ENCODE peak calls at places on chromosomes 1 and 21, in five cellular contexts. U is A549, X is K562, J is HepG2, T is GM12878. P is an unnamed sample.

GRCh38 chr1:63916485-63917360 is 142.9 kb downstream of the ROR1 start:
- DNase-seq in U (no peak), T (no peak), J (no peak), X (no peak), P (no peak)

GRCh38 chr1:229127301-229127700 is 143.6 kb upstream of the RAB4A start:
- DNase-seq in T (no peak), J (no peak), X (no peak), U (no peak), P (no peak)

GRCh38 chr1:160709715-160710114 is 1.9 kb downstream of the CD48 start:
- DNase-seq in T (no peak), X (no peak), U (no peak), J (no peak), P (no peak)

GRCh38 chr1:241167121-241167619 is 189.8 kb downstream of the RGS7 start:
- DNase-seq in X (no peak), T (no peak), J (no peak), U (peak; percentile 6), P (no peak)

GRCh38 chr1:227766653-227767277 is 31.5 kb downstream of the SNAP47 start:
- DNase-seq in U (no peak), X (no peak), T (no peak), J (no peak), P (no peak)

GRCh38 chr1:63592536-63593302 is 492 bp upstream of the PGM1 start:
- DNase-seq in J (peak; percentile 66), T (peak; percentile 20), U (no peak), X (no peak), P (no peak)

GRCh38 chr1:182875889-182876288 is 36.7 kb downstream of the DHX9 start:
- DNase-seq in T (no peak), U (no peak), X (no peak), J (no peak), P (no peak)

GRCh38 chr1:80893140-80893539 is 907.6 kb upstream of the ADGRL2 start:
- DNase-seq in U (no peak), T (no peak), X (no peak), J (no peak), P (no peak)

GRCh38 chr1:12594966-12595838 is 22.8 kb downstream of the DHRS3 start:
- DNase-seq in U (peak; percentile 80), X (no peak), T (no peak), J (no peak), P (peak; percentile 82)

GRCh38 chr21:39224930-39225329 is 41.7 kb upstream of the PSMG1 start:
- DNase-seq in X (no peak), U (no peak), J (no peak), T (no peak), P (no peak)

GRCh38 chr1:109197163-109198042 is 16.3 kb upstream of the SARS1 start:
- DNase-seq in U (peak; percentile 85), T (no peak), X (peak; percentile 81), J (peak; percentile 82), P (no peak)

GRCh38 chr1:36836196-36836883 is 198.0 kb downstream of the GRIK3 start:
- DNase-seq in X (no peak), J (no peak), T (no peak), U (no peak), P (no peak)

GRCh38 chr1:167916766-167917511 is 3.0 kb upstream of the ADCY10 start:
- DNase-seq in J (peak; percentile 92), X (no peak), T (no peak), U (no peak), P (no peak)

GRCh38 chr1:75618382-75618781 is 7.5 kb upstream of the SLC44A5 start:
- DNase-seq in X (no peak), J (no peak), T (no peak), U (no peak), P (no peak)

GRCh38 chr1:7386226-7387052 is 384.7 kb upstream of the VAMP3 start:
- DNase-seq in J (no peak), U (no peak), X (no peak), T (no peak), P (peak; percentile 26)

GRCh38 chr21:41369105-41369914 is 7.5 kb downstream of the MX2 start:
- DNase-seq in X (no peak), T (peak; percentile 42), J (peak; percentile 40), U (no peak), P (peak; percentile 80)

GRCh38 chr1:90616395-90616794 is 100.7 kb downstream of the BARHL2 start:
- DNase-seq in X (peak; percentile 22), U (peak; percentile 31), J (peak; percentile 14), T (no peak), P (peak; percentile 25)

GRCh38 chr1:96845464-96845863 is 123.9 kb downstream of the PTBP2 start:
- DNase-seq in X (peak; percentile 55), J (peak; percentile 15), U (peak; percentile 36), T (no peak), P (peak; percentile 33)

GRCh38 chr1:89942825-89943658 is 51.9 kb upstream of the ZNF326 start:
- DNase-seq in X (no peak), T (no peak), J (peak; percentile 96), U (peak; percentile 93), P (no peak)

GRCh38 chr1:1199141-1199960 is 7.0 kb downstream of the TNFRSF18 start:
- DNase-seq in X (peak; percentile 34), U (no peak), J (no peak), T (no peak), P (peak; percentile 48)

GRCh38 chr1:42844592-42845140 is 1.7 kb upstream of the ZNF691 start:
- DNase-seq in U (no peak), T (no peak), J (no peak), X (no peak), P (no peak)

GRCh38 chr1:231162970-231163830 is 1.3 kb downstream of the TRIM67 start:
- DNase-seq in X (no peak), T (no peak), J (no peak), U (no peak), P (no peak)

GRCh38 chr1:206500046-206500445 is 7.3 kb upstream of the RASSF5 start:
- DNase-seq in X (no peak), T (no peak), J (no peak), U (no peak), P (no peak)

GRCh38 chr1:2290171-2290578 is 62.1 kb downstream of the SKI start:
- DNase-seq in T (no peak), X (peak; percentile 44), J (no peak), U (no peak), P (no peak)

GRCh38 chr1:13723810-13724209 is 23.8 kb downstream of the PRDM2 start:
- DNase-seq in J (no peak), T (no peak), X (no peak), U (no peak), P (no peak)

GRCh38 chr1:43861337-43861736 is 72.3 kb upstream of the ARTN start:
- DNase-seq in J (no peak), T (no peak), U (no peak), X (no peak), P (no peak)

GRCh38 chr1:208088319-208088718 is 155.9 kb downstream of the PLXNA2 start:
- DNase-seq in X (no peak), U (no peak), T (no peak), J (no peak), P (no peak)
- TF ChIP-seq KDM1A in X (no peak), U (no peak), T (no peak), J (no peak), P (no peak)

DNA sequence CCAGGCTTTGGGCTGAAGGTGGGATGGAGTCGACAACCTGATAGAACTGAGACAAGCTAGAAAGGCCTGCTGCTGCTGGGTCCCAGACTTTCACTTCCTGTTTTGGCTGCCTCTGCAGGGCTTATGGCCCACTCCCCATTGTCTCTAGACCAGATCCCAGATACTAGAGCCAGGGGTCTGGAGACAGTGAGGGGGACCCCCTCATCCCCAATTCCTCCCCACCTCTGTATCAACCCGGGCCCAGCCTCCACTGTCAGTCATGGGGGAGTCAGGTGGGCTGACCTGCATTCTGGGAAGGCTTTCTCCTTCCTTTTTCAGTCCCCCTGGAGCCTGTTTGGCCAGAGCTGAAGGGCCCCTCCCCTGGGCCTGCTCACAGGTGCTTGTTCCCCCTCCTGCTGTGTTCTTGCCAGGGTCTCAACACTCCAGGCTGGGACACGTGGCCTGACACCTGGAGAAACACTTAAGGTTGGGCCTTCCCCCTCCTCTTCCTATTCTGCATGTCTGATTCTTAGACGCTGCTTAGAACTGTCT is 18.0 kb upstream of the ETV3L start:
- DNase-seq in T (no peak), U (no peak), X (no peak), J (no peak), P (peak; percentile 52)
- TF ChIP-seq KDM1A in T (no peak), U (no peak), X (no peak), J (no peak), P (no peak)

GRCh38 chr1:39363267-39363666 is 128.2 kb upstream of the BMP8A start:
- DNase-seq in J (no peak), U (no peak), X (no peak), T (no peak), P (no peak)

GRCh38 chr1:39358491-39358890 is 132.9 kb upstream of the BMP8A start:
- DNase-seq in T (no peak), X (no peak), U (no peak), J (no peak), P (no peak)

GRCh38 chr1:39361446-39361845 is 130.0 kb upstream of the BMP8A start:
- DNase-seq in U (no peak), X (no peak), J (no peak), T (no peak), P (no peak)

GRCh38 chr1:39360726-39361125 is 130.7 kb upstream of the BMP8A start:
- DNase-seq in X (no peak), T (no peak), J (no peak), U (no peak), P (no peak)

GRCh38 chr1:39359028-39359570 is 132.3 kb upstream of the BMP8A start:
- DNase-seq in X (no peak), T (no peak), J (no peak), U (no peak), P (no peak)
- TF ChIP-seq KDM1A in X (no peak), T (no peak), J (no peak), U (no peak), P (no peak)

GRCh38 chr21:16084776-16085364 is 355.1 kb downstream of the USP25 start:
- DNase-seq in X (no peak), J (no peak), T (no peak), U (no peak), P (no peak)

GRCh38 chr21:16085436-16085835 is 355.7 kb downstream of the USP25 start:
- DNase-seq in T (no peak), U (no peak), X (no peak), J (no peak), P (no peak)

GRCh38 chr21:16081304-16081703 is 351.5 kb downstream of the USP25 start:
- DNase-seq in J (no peak), T (no peak), X (no peak), U (no peak), P (no peak)

GRCh38 chr21:16079830-16080229 is 350.0 kb downstream of the USP25 start:
- DNase-seq in J (peak; percentile 72), U (peak; percentile 38), X (no peak), T (no peak), P (no peak)

DNA sequence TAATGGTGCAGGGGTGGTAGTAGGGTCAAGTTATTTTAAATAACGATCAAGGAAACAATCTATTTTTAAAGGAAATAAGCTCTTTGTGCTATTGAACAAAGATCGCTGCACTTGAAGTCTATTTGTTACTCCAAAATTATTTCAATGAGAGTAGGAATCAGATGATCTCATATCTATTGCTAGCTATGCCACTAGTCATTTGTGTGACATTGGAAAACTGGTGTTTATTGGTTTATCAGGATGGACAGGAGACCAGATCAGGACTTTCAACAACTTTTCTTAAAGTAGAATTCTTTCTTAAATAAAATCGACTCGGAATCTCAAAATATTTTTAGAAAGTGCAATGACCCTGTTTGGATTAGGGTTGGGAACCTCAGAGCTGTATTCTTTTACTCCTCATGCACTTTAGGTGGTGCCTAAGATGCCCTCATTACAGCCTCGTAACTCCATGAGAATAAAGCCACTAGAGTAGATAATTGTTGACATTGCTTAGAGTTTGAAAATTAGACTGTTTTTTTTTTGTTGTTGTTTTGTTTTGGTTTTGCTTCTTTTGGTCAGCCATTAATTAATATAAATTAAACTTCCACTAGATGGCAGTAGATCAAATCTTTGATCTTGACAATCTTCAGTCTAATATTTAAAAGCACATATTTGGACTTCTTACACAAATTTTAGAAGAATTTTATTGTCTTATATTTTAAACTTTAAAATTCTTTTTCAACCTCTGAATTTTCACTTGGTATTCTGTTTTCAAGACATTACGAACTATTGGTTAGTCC is 352.4 kb downstream of the USP25 start:
- DNase-seq in U (peak; percentile 13), J (no peak), X (no peak), T (no peak), P (no peak)
- TF ChIP-seq KDM1A in U (no peak), J (no peak), X (no peak), T (no peak), P (no peak)

P was measured in H1.